ENCODE peak calls at places on chromosomes 12 and 14, in five cellular contexts. Y, H, M, C and N are unnamed samples.

GRCh38 chr12:44053550-44054243 is 217.8 kb downstream of the TMEM117 start:
- DNase-seq in H (no peak), Y (no peak), C (no peak), M (peak), N (no peak)

GRCh38 chr14:101824339-101824727 is 62.8 kb downstream of the PPP2R5C start:
- DNase-seq in H (no peak), M (no peak), C (no peak), Y (no peak), N (no peak)

GRCh38 chr14:63078606-63079005 is 33.3 kb upstream of the KCNH5 start:
- DNase-seq in H (no peak), Y (no peak), C (no peak), M (no peak), N (no peak)

GRCh38 chr14:96501383-96501745 is 818 bp upstream of the PAPOLA start:
- DNase-seq in Y (no peak), H (no peak), M (peak), C (no peak), N (peak)

GRCh38 chr12:109714913-109715244 is 1.3 kb downstream of the FAM222A start:
- DNase-seq in C (no peak), H (no peak), M (no peak), Y (no peak), N (no peak)

GRCh38 chr12:54030889-54031860 is 1.7 kb upstream of the HOXC5 start:
- DNase-seq in M (peak), C (no peak), Y (no peak), H (no peak), N (no peak)

GRCh38 chr12:78680596-78680995 is 184.0 kb upstream of the SYT1 start:
- DNase-seq in H (no peak), Y (no peak), M (no peak), C (no peak), N (no peak)

GRCh38 chr14:21191809-21192446 is 36.1 kb upstream of the OR5AU1 start:
- DNase-seq in C (peak), Y (peak), M (peak), H (peak), N (peak)

GRCh38 chr14:101503431-101504095 is 57.7 kb upstream of the DIO3 start:
- DNase-seq in C (no peak), M (no peak), H (no peak), Y (no peak), N (no peak)

GRCh38 chr14:97641827-97642226 is 844.6 kb downstream of the VRK1 start:
- DNase-seq in H (no peak), C (no peak), M (no peak), Y (no peak), N (no peak)

GRCh38 chr14:75875958-75876357 is 105.8 kb downstream of the TGFB3 start:
- DNase-seq in H (peak), Y (no peak), C (no peak), M (no peak), N (no peak)

GRCh38 chr14:89252887-89253532 is 164.0 kb downstream of the FOXN3 start:
- DNase-seq in H (no peak), Y (no peak), C (no peak), M (no peak), N (no peak)

GRCh38 chr14:45140661-45141187 is 5.0 kb downstream of the FANCM start:
- DNase-seq in Y (no peak), H (no peak), C (no peak), M (no peak), N (no peak)

GRCh38 chr12:21149849-21150248 is 18.9 kb downstream of the SLCO1B1 start:
- DNase-seq in M (no peak), H (no peak), Y (no peak), C (no peak), N (no peak)

GRCh38 chr12:102232446-102232845 is 34.8 kb upstream of the PMCH start:
- DNase-seq in Y (no peak), H (no peak), M (peak), C (no peak), N (peak)